ENCODE peak calls at places on chromosomes 13 and 19, in four cellular contexts. One of them, this sample, is unnamed.

GRCh38 chr13:24182703-24183081 is 22.2 kb downstream of the SPATA13 start:
- DNase-seq in glutamatergic neuron: no peak
- DNase-seq in foreskin fibroblast: no peak
- DNase-seq in NCI-H526: no peak
- DNase-seq in this sample: no peak

GRCh38 chr19:39145180-39145953 is 19.8 kb downstream of the PAK4 start:
- DNase-seq in foreskin fibroblast: no peak
- DNase-seq in glutamatergic neuron: no peak
- DNase-seq in NCI-H526: peak
- DNase-seq in this sample: no peak

GRCh38 chr19:35133826-35134225 is 1.0 kb downstream of the LGI4 start:
- DNase-seq in glutamatergic neuron: no peak
- DNase-seq in foreskin fibroblast: no peak
- DNase-seq in NCI-H526: no peak
- DNase-seq in this sample: no peak

GRCh38 chr19:50486823-50487515 is 10.3 kb upstream of the GARIN5A start:
- DNase-seq in glutamatergic neuron: peak
- DNase-seq in NCI-H526: peak
- DNase-seq in foreskin fibroblast: no peak
- DNase-seq in this sample: peak

GRCh38 chr13:113856716-113857065 is 7.2 kb downstream of the GAS6 start:
- DNase-seq in foreskin fibroblast: peak
- DNase-seq in NCI-H526: no peak
- DNase-seq in glutamatergic neuron: no peak
- DNase-seq in this sample: no peak

GRCh38 chr13:58655086-58655485 is 1023.5 kb downstream of the PCDH17 start:
- DNase-seq in foreskin fibroblast: no peak
- DNase-seq in glutamatergic neuron: no peak
- DNase-seq in NCI-H526: no peak
- DNase-seq in this sample: no peak

GRCh38 chr13:54536112-54536511 is 1507.5 kb downstream of the OLFM4 start:
- DNase-seq in glutamatergic neuron: no peak
- DNase-seq in foreskin fibroblast: no peak
- DNase-seq in NCI-H526: peak
- DNase-seq in this sample: no peak

GRCh38 chr13:24043590-24044350 is 116.8 kb upstream of the SPATA13 start:
- DNase-seq in glutamatergic neuron: no peak
- DNase-seq in foreskin fibroblast: peak
- DNase-seq in NCI-H526: no peak
- DNase-seq in this sample: no peak

GRCh38 chr13:60348097-60348496 is 48.9 kb upstream of the TDRD3 start:
- DNase-seq in glutamatergic neuron: no peak
- DNase-seq in foreskin fibroblast: no peak
- DNase-seq in NCI-H526: no peak
- DNase-seq in this sample: no peak

GRCh38 chr13:105611424-105611823 is 924.0 kb downstream of the EFNB2 start:
- DNase-seq in glutamatergic neuron: no peak
- DNase-seq in NCI-H526: no peak
- DNase-seq in foreskin fibroblast: no peak
- DNase-seq in this sample: no peak

GRCh38 chr13:104006625-104007061 is 940.4 kb upstream of the SLC10A2 start:
- DNase-seq in glutamatergic neuron: no peak
- DNase-seq in foreskin fibroblast: no peak
- DNase-seq in NCI-H526: peak
- DNase-seq in this sample: no peak

GRCh38 chr13:20561731-20562130 is 5.2 kb upstream of the IFT88 start:
- DNase-seq in glutamatergic neuron: no peak
- DNase-seq in NCI-H526: no peak
- DNase-seq in foreskin fibroblast: no peak
- DNase-seq in this sample: no peak

GRCh38 chr13:33606692-33607091 is 211.3 kb upstream of the RFC3 start:
- DNase-seq in NCI-H526: peak
- DNase-seq in foreskin fibroblast: peak
- DNase-seq in glutamatergic neuron: no peak
- DNase-seq in this sample: peak

GRCh38 chr13:60332682-60333081 is 64.3 kb upstream of the TDRD3 start:
- DNase-seq in foreskin fibroblast: no peak
- DNase-seq in NCI-H526: no peak
- DNase-seq in glutamatergic neuron: no peak
- DNase-seq in this sample: no peak

GRCh38 chr13:112898786-112899617 is 70.0 kb upstream of the MCF2L start:
- DNase-seq in foreskin fibroblast: no peak
- DNase-seq in NCI-H526: no peak
- DNase-seq in glutamatergic neuron: no peak
- DNase-seq in this sample: no peak

GRCh38 chr13:46810440-46810839 is 13.5 kb upstream of the ESD start:
- DNase-seq in NCI-H526: no peak
- DNase-seq in glutamatergic neuron: no peak
- DNase-seq in foreskin fibroblast: no peak
- DNase-seq in this sample: no peak

GRCh38 chr13:24511019-24511823 is 1.4 kb downstream of the PARP4 start:
- DNase-seq in NCI-H526: peak
- DNase-seq in foreskin fibroblast: peak
- DNase-seq in glutamatergic neuron: no peak
- DNase-seq in this sample: no peak

GRCh38 chr19:32165750-32166149 is 179.7 kb upstream of the ZNF507 start:
- DNase-seq in glutamatergic neuron: no peak
- DNase-seq in NCI-H526: no peak
- DNase-seq in foreskin fibroblast: no peak
- DNase-seq in this sample: no peak

GRCh38 chr19:798415-799075 is 1.3 kb downstream of the PTBP1 start:
- DNase-seq in NCI-H526: no peak
- DNase-seq in glutamatergic neuron: no peak
- DNase-seq in foreskin fibroblast: no peak
- DNase-seq in this sample: no peak

GRCh38 chr13:45086484-45086883 is 33.8 kb upstream of the GTF2F2 start:
- DNase-seq in NCI-H526: no peak
- DNase-seq in glutamatergic neuron: no peak
- DNase-seq in foreskin fibroblast: peak
- DNase-seq in this sample: no peak

GRCh38 chr13:106586764-106587163 is 18.8 kb upstream of the ARGLU1 start:
- DNase-seq in NCI-H526: no peak
- DNase-seq in glutamatergic neuron: no peak
- DNase-seq in foreskin fibroblast: no peak
- DNase-seq in this sample: no peak

GRCh38 chr19:35347171-35347929 is at the start of gene FFAR1:
- DNase-seq in glutamatergic neuron: no peak
- DNase-seq in NCI-H526: no peak
- DNase-seq in foreskin fibroblast: no peak
- DNase-seq in this sample: peak

GRCh38 chr19:1068111-1069001 is 1.4 kb downstream of the ARHGAP45 start:
- DNase-seq in foreskin fibroblast: no peak
- DNase-seq in glutamatergic neuron: no peak
- DNase-seq in NCI-H526: no peak
- DNase-seq in this sample: no peak